ENCODE peak calls at places on chromosomes 6 and 20, in four cellular contexts. One of them, this sample, is unnamed.

GRCh38 chr20:3670511-3670910 is 7.3 kb upstream of the GFRA4 start:
- ATAC-seq in Right ventricle myocardium superior: peak
- ATAC-seq in left cardiac atrium: peak
- ATAC-seq in effector memory CD8-positive, alpha-beta T cell: no peak
- ATAC-seq in this sample: no peak

GRCh38 chr6:91788501-91788900 is 1201.6 kb upstream of the MAP3K7 start:
- ATAC-seq in Right ventricle myocardium superior: no peak
- ATAC-seq in left cardiac atrium: no peak
- ATAC-seq in effector memory CD8-positive, alpha-beta T cell: no peak
- ATAC-seq in this sample: no peak

GRCh38 chr20:46203510-46203837 is 85.4 kb downstream of the CD40 start:
- ATAC-seq in Right ventricle myocardium superior: no peak
- ATAC-seq in left cardiac atrium: no peak
- ATAC-seq in effector memory CD8-positive, alpha-beta T cell: no peak
- ATAC-seq in this sample: no peak

GRCh38 chr6:470051-470900 is 78.7 kb downstream of the IRF4 start:
- ATAC-seq in Right ventricle myocardium superior: no peak
- ATAC-seq in left cardiac atrium: no peak
- ATAC-seq in effector memory CD8-positive, alpha-beta T cell: no peak
- ATAC-seq in this sample: no peak

GRCh38 chr20:35307666-35308653 is 15.7 kb upstream of the FAM83C start:
- ATAC-seq in Right ventricle myocardium superior: peak
- ATAC-seq in left cardiac atrium: peak
- ATAC-seq in effector memory CD8-positive, alpha-beta T cell: no peak
- ATAC-seq in this sample: no peak

GRCh38 chr6:10577112-10577511 is 56.0 kb downstream of the GCNT2 start:
- ATAC-seq in Right ventricle myocardium superior: no peak
- ATAC-seq in left cardiac atrium: no peak
- ATAC-seq in effector memory CD8-positive, alpha-beta T cell: no peak
- ATAC-seq in this sample: no peak

GRCh38 chr20:10449270-10449669 is 14.2 kb downstream of the SLX4IP start:
- ATAC-seq in Right ventricle myocardium superior: no peak
- ATAC-seq in left cardiac atrium: no peak
- ATAC-seq in effector memory CD8-positive, alpha-beta T cell: no peak
- ATAC-seq in this sample: no peak

GRCh38 chr6:39495023-39495422 is 172.5 kb upstream of the KCNK16 start:
- ATAC-seq in Right ventricle myocardium superior: no peak
- ATAC-seq in left cardiac atrium: no peak
- ATAC-seq in effector memory CD8-positive, alpha-beta T cell: no peak
- ATAC-seq in this sample: no peak

GRCh38 chr6:2111162-2111677 is 134.2 kb downstream of the GMDS start:
- ATAC-seq in Right ventricle myocardium superior: no peak
- ATAC-seq in left cardiac atrium: peak
- ATAC-seq in effector memory CD8-positive, alpha-beta T cell: peak
- ATAC-seq in this sample: peak

GRCh38 chr20:18288748-18289705 is 700 bp downstream of the ZNF133 start:
- ATAC-seq in Right ventricle myocardium superior: no peak
- ATAC-seq in left cardiac atrium: no peak
- ATAC-seq in effector memory CD8-positive, alpha-beta T cell: no peak
- ATAC-seq in this sample: no peak

GRCh38 chr6:149324428-149324827 is 6.9 kb downstream of the TAB2 start:
- ATAC-seq in Right ventricle myocardium superior: peak
- ATAC-seq in left cardiac atrium: no peak
- ATAC-seq in effector memory CD8-positive, alpha-beta T cell: no peak
- ATAC-seq in this sample: no peak

GRCh38 chr20:711526-711925 is 35.9 kb upstream of the SCRT2 start:
- ATAC-seq in Right ventricle myocardium superior: no peak
- ATAC-seq in left cardiac atrium: no peak
- ATAC-seq in effector memory CD8-positive, alpha-beta T cell: no peak
- ATAC-seq in this sample: no peak

GRCh38 chr6:164010446-164011071 is 596.0 kb downstream of the QKI start:
- ATAC-seq in Right ventricle myocardium superior: peak
- ATAC-seq in left cardiac atrium: peak
- ATAC-seq in effector memory CD8-positive, alpha-beta T cell: no peak
- ATAC-seq in this sample: no peak

GRCh38 chr6:128241221-128241620 is 279.2 kb downstream of the PTPRK start:
- ATAC-seq in Right ventricle myocardium superior: no peak
- ATAC-seq in left cardiac atrium: no peak
- ATAC-seq in effector memory CD8-positive, alpha-beta T cell: no peak
- ATAC-seq in this sample: peak

GRCh38 chr6:170357812-170358211 is 51.3 kb downstream of the FAM120B start:
- ATAC-seq in Right ventricle myocardium superior: no peak
- ATAC-seq in left cardiac atrium: no peak
- ATAC-seq in effector memory CD8-positive, alpha-beta T cell: no peak
- ATAC-seq in this sample: peak

GRCh38 chr20:16476032-16476431 is 97.2 kb downstream of the KIF16B start:
- ATAC-seq in Right ventricle myocardium superior: peak
- ATAC-seq in left cardiac atrium: peak
- ATAC-seq in effector memory CD8-positive, alpha-beta T cell: peak
- ATAC-seq in this sample: no peak

GRCh38 chr6:111737065-111737521 is 131.4 kb upstream of the TRAF3IP2 start:
- ATAC-seq in Right ventricle myocardium superior: no peak
- ATAC-seq in left cardiac atrium: no peak
- ATAC-seq in effector memory CD8-positive, alpha-beta T cell: peak
- ATAC-seq in this sample: no peak

GRCh38 chr6:7215798-7216231 is 97.2 kb downstream of the SSR1 start:
- ATAC-seq in Right ventricle myocardium superior: no peak
- ATAC-seq in left cardiac atrium: no peak
- ATAC-seq in effector memory CD8-positive, alpha-beta T cell: no peak
- ATAC-seq in this sample: no peak

GRCh38 chr6:124819340-124819739 is 142.9 kb upstream of the RNF217 start:
- ATAC-seq in Right ventricle myocardium superior: no peak
- ATAC-seq in left cardiac atrium: no peak
- ATAC-seq in effector memory CD8-positive, alpha-beta T cell: no peak
- ATAC-seq in this sample: no peak

GRCh38 chr20:58081842-58082241 is 146.6 kb downstream of the ANKRD60 start:
- ATAC-seq in Right ventricle myocardium superior: no peak
- ATAC-seq in left cardiac atrium: no peak
- ATAC-seq in effector memory CD8-positive, alpha-beta T cell: no peak
- ATAC-seq in this sample: no peak